ENCODE peak calls at places on chromosome 11, in six cellular contexts. J, F, U, L, W and E are unnamed samples. For H3K27me3, the result is how much of the 10 kb centered on the place peaks cover.

GRCh38 chr11:40867991-40868685 is 591.3 kb downstream of the LRRC4C start:
- DNase-seq in J (no peak), F (no peak), U (no peak), L (no peak), W (no peak), E (no peak)

GRCh38 chr11:20374746-20375305 is 11.3 kb downstream of the HTATIP2 start:
- DNase-seq in J (no peak), F (no peak), U (no peak), L (no peak), W (no peak), E (no peak)

GRCh38 chr11:105282658-105283057 is 143.1 kb upstream of the CARD18 start:
- DNase-seq in J (no peak), F (no peak), U (no peak), L (no peak), W (no peak), E (no peak)

GRCh38 chr11:44726278-44727113 is at the start of gene TSPAN18:
- DNase-seq in J (no peak), F (no peak), U (peak), L (no peak), W (peak), E (no peak)

GRCh38 chr11:120590472-120590871 is 78.9 kb downstream of the GRIK4 start:
- DNase-seq in J (no peak), F (no peak), U (no peak), L (peak), W (no peak), E (no peak)

GRCh38 chr11:70016666-70017347 is 61.3 kb upstream of the ANO1 start:
- DNase-seq in J (peak), F (no peak), U (no peak), L (no peak), W (no peak), E (peak)

GRCh38 chr11:68036717-68037239 is 2.0 kb upstream of the TCIRG1 start:
- DNase-seq in J (no peak), F (no peak), U (no peak), L (peak), W (peak), E (no peak)

GRCh38 chr11:116879789-116880402 is 42.5 kb upstream of the APOA1 start:
- DNase-seq in J (peak), F (peak), U (no peak), L (no peak), W (no peak), E (peak)

GRCh38 chr11:17790453-17790852 is 55.9 kb downstream of the KCNC1 start:
- DNase-seq in J (no peak), F (no peak), U (no peak), L (no peak), W (no peak), E (no peak)

GRCh38 chr11:14411818-14412217 is 52.8 kb upstream of the RRAS2 start:
- DNase-seq in J (no peak), F (peak), U (peak), L (no peak), W (no peak), E (no peak)

GRCh38 chr11:57619331-57619730 is 21.8 kb downstream of the SERPING1 start:
- DNase-seq in J (no peak), F (no peak), U (no peak), L (no peak), W (no peak), E (no peak)

GRCh38 chr11:131025020-131025419 is 108.7 kb upstream of the SNX19 start:
- DNase-seq in J (peak), F (no peak), U (peak), L (no peak), W (no peak), E (no peak)

GRCh38 chr11:119062779-119063178 is 4.8 kb upstream of the VPS11 start:
- DNase-seq in J (peak), F (no peak), U (no peak), L (no peak), W (peak), E (no peak)

GRCh38 chr11:126341760-126342161 is 13.7 kb upstream of the ST3GAL4 start:
- DNase-seq in J (peak), F (no peak), U (no peak), L (no peak), W (no peak), E (no peak)

GRCh38 chr11:69113226-69113625 is 42.5 kb upstream of the SMIM38 start:
- DNase-seq in J (no peak), F (no peak), U (no peak), L (peak), W (no peak), E (no peak)

GRCh38 chr11:82797595-82797971 is 63.9 kb upstream of the FAM181B start:
- DNase-seq in J (no peak), F (no peak), U (no peak), L (no peak), W (no peak), E (no peak)

GRCh38 chr11:92667446-92668165 is 301.8 kb upstream of the MTNR1B start:
- DNase-seq in J (no peak), F (no peak), U (peak), L (no peak), W (no peak), E (no peak)

DNA sequence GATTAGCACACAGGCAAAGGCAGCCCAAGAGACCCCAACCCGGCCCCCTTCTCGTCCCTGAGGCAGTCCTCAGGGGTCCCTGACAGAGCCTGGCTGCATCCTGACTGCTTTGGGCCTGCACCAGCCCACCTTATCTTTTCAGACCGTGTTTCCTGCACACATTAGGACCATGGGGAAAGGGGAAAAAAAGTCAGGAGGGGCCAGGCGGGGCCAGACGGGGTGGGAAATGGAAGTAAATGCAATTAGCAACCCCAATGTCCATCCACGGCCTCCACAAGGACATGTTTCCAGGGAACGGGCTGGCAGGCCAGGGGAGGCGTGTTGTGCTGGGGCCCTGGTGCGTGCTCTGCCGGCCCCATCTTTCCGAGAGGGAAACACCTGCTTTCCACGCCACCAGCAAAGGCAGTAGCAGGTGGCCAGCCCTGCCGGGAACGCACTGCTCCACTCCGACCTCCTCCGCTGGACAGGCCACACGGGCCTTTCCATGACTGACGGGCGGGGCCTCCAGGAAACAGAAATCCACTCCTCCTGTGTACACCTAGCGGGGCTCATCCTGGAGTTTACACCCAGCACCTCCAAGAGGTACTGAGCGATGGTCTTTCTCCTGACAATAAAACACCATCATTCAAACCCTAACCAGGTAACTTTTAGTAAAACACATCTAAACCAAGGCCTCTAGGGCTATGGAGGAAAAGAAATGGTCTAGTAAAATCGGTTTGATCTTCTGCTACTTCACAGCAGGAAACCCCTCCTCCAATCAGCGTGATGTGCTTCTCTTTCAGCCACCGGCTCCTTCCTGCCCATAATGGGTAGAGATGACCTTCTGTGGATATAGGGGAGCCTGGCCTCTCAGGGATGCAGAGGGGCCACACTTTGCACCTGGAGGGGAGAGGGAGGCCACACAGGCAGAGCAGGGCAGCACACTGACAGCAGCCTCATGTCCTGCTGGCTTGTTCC is 7.2 kb downstream of the EHD1 start:
- DNase-seq in J (no peak), F (no peak), U (no peak), L (no peak), W (no peak), E (no peak)
- H3K4me3 ChIP-seq in J (no peak), F (peak), U (no peak), L (peak), W (no peak), E (no peak)

DNA sequence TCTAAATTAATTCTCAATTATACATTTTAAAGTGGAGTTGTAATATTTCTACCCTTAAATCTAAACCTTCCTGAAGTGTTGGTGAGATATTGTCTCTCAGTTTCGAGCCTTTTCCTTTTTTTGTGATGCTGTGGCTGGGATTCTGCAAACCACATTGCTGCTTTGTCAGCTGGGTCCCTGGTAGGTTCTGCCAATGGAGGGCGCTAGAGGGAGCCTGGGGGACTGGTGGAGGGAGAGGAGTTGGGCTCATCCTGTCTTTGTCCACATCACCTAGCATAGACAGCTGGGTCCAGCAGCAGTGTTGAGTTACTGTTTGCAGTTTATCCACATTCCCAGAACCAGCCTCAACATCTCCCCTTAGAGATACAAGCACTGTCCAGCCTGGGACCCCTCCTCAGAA is 41.0 kb downstream of the TRAF6 start:
- DNase-seq in J (no peak), F (no peak), U (peak), L (no peak), W (no peak), E (no peak)
- TF ChIP-seq CTCF in J (peak), F (no peak), U (peak), L (peak), W (no peak), E (peak)

DNA sequence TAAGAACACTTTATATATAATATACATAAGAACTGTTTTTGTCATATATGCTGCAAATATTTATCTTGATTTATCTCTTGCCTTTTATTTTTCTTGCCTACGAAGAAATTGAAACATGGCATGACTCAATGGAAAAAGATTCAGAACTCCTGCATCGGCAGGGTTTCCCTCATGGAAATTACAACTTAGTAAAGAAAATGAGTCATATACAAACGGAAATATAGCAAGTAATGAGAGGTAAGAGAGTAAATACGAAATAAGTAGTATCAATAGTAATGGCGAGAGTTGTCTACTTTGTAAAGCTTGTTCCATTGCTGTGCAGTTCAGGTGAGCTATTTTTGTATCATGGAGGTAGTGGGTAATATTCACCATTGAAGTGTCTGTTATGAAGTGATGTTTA is 350.4 kb downstream of the DDX10 start:
- DNase-seq in J (no peak), F (no peak), U (no peak), L (no peak), W (no peak), E (peak)
- H3K27me3 ChIP-seq in J (under half), F (under half), U (under half), L (under half), W (under half), E (under half)

GRCh38 chr11:133531971-133532651 is at the start of gene OPCML:
- DNase-seq in J (no peak), F (no peak), U (peak), L (no peak), W (no peak), E (no peak)

GRCh38 chr11:133536198-133536597 is 3.9 kb upstream of the OPCML start:
- DNase-seq in J (no peak), F (no peak), U (no peak), L (no peak), W (no peak), E (no peak)

GRCh38 chr11:133531450-133531849 is 851 bp downstream of the OPCML start:
- DNase-seq in J (no peak), F (no peak), U (peak), L (no peak), W (no peak), E (no peak)

GRCh38 chr11:133530501-133530835 is 1.8 kb downstream of the OPCML start:
- DNase-seq in J (no peak), F (no peak), U (peak), L (no peak), W (no peak), E (no peak)

GRCh38 chr11:133533205-133533604 is 904 bp upstream of the OPCML start:
- DNase-seq in J (no peak), F (no peak), U (no peak), L (no peak), W (no peak), E (no peak)
- H3K4me3 ChIP-seq in J (no peak), F (no peak), U (no peak), L (no peak), W (no peak), E (no peak)

GRCh38 chr11:66126808-66127555 is 56.9 kb downstream of the PACS1 start:
- DNase-seq in J (peak), F (peak), U (peak), L (peak), W (no peak), E (peak)
- TF ChIP-seq CTCF in J (no peak), F (no peak), U (no peak), L (no peak), W (no peak), E (no peak)

DNA sequence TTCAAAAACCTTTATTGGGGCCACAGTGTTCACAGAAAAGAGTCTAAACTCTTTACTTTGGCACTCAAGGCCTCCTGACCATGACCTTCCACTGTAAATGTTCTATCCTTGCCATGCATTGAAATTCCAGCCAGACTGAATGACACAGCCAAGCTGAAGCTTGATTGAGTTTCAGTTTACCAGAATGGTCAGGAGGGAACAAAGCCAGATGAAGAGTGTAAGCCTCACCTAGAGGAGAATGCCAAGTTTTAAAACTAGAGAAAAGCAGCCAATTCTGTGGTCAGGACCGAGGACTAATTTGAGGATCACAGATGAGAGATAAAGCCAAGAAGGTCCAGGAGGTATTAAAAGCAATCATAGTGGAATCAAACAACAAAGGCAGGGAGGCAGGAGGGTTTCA is 215.3 kb downstream of the KCNA4 start:
- DNase-seq in J (no peak), F (no peak), U (no peak), L (no peak), W (no peak), E (no peak)
- H3K27me3 ChIP-seq in J (under half), F (under half), U (under half), L (under half), W (under half), E (under half)

GRCh38 chr11:64207247-64208085 is 945 bp downstream of the FERMT3 start:
- DNase-seq in J (no peak), F (peak), U (no peak), L (peak), W (no peak), E (no peak)

GRCh38 chr11:64208796-64209562 is 2.5 kb downstream of the FERMT3 start:
- DNase-seq in J (no peak), F (no peak), U (no peak), L (no peak), W (no peak), E (no peak)

GRCh38 chr11:64208086-64208795 is 1.7 kb downstream of the FERMT3 start:
- DNase-seq in J (no peak), F (no peak), U (no peak), L (no peak), W (no peak), E (no peak)

GRCh38 chr11:64204464-64204989 is 2.0 kb upstream of the FERMT3 start:
- DNase-seq in J (peak), F (peak), U (peak), L (peak), W (peak), E (peak)

GRCh38 chr11:64206457-64207246 is at the start of gene FERMT3:
- DNase-seq in J (no peak), F (peak), U (no peak), L (peak), W (no peak), E (no peak)
- H3K4me3 ChIP-seq in J (no peak), F (peak), U (no peak), L (peak), W (no peak), E (no peak)